ENCODE peak calls at places on chromosomes 16 and 17, in ten cellular contexts. One of them, this sample, is unnamed.

GRCh38 chr17:17060001-17060929 is 18.0 kb downstream of the MPRIP start:
- DNase-seq in kidney: no peak
- DNase-seq in PC-9: no peak
- DNase-seq in left ventricle myocardium inferior: no peak
- DNase-seq in MCF 10A: no peak
- DNase-seq in D721Med: no peak
- DNase-seq in progenitor cell of endocrine pancreas: no peak
- DNase-seq in AG10803: no peak
- DNase-seq in thoracic aorta: no peak
- DNase-seq in bronchial epithelial cell: no peak
- DNase-seq in this sample: no peak

GRCh38 chr16:11639925-11640899 is 28.0 kb upstream of the SNN start:
- DNase-seq in kidney: peak
- DNase-seq in MCF 10A: peak
- DNase-seq in bronchial epithelial cell: peak
- DNase-seq in thoracic aorta: peak
- DNase-seq in PC-9: peak
- DNase-seq in left ventricle myocardium inferior: peak
- DNase-seq in AG10803: peak
- DNase-seq in D721Med: no peak
- DNase-seq in progenitor cell of endocrine pancreas: no peak
- DNase-seq in this sample: no peak

GRCh38 chr17:49696233-49696761 is 11.5 kb downstream of the SLC35B1 start:
- DNase-seq in AG10803: no peak
- DNase-seq in thoracic aorta: no peak
- DNase-seq in D721Med: no peak
- DNase-seq in left ventricle myocardium inferior: no peak
- DNase-seq in PC-9: no peak
- DNase-seq in progenitor cell of endocrine pancreas: no peak
- DNase-seq in MCF 10A: no peak
- DNase-seq in kidney: no peak
- DNase-seq in bronchial epithelial cell: no peak
- DNase-seq in this sample: peak

GRCh38 chr16:66471696-66472393 is 44.8 kb downstream of the BEAN1 start:
- DNase-seq in PC-9: no peak
- DNase-seq in MCF 10A: no peak
- DNase-seq in kidney: no peak
- DNase-seq in bronchial epithelial cell: peak
- DNase-seq in D721Med: no peak
- DNase-seq in left ventricle myocardium inferior: no peak
- DNase-seq in thoracic aorta: no peak
- DNase-seq in progenitor cell of endocrine pancreas: no peak
- DNase-seq in AG10803: no peak
- DNase-seq in this sample: no peak

GRCh38 chr17:33511670-33512069 is 218.6 kb upstream of the ASIC2 start:
- DNase-seq in left ventricle myocardium inferior: no peak
- DNase-seq in PC-9: no peak
- DNase-seq in kidney: no peak
- DNase-seq in AG10803: no peak
- DNase-seq in D721Med: no peak
- DNase-seq in progenitor cell of endocrine pancreas: no peak
- DNase-seq in MCF 10A: no peak
- DNase-seq in thoracic aorta: no peak
- DNase-seq in bronchial epithelial cell: no peak
- DNase-seq in this sample: no peak

GRCh38 chr17:33028778-33029177 is 37.1 kb downstream of the SPACA3 start:
- DNase-seq in kidney: no peak
- DNase-seq in AG10803: no peak
- DNase-seq in left ventricle myocardium inferior: no peak
- DNase-seq in bronchial epithelial cell: no peak
- DNase-seq in PC-9: no peak
- DNase-seq in progenitor cell of endocrine pancreas: no peak
- DNase-seq in thoracic aorta: no peak
- DNase-seq in MCF 10A: no peak
- DNase-seq in D721Med: no peak
- DNase-seq in this sample: no peak

GRCh38 chr17:10018461-10018891 is 113.4 kb upstream of the RCVRN start:
- DNase-seq in MCF 10A: no peak
- DNase-seq in bronchial epithelial cell: no peak
- DNase-seq in kidney: no peak
- DNase-seq in progenitor cell of endocrine pancreas: no peak
- DNase-seq in PC-9: no peak
- DNase-seq in AG10803: no peak
- DNase-seq in D721Med: no peak
- DNase-seq in left ventricle myocardium inferior: no peak
- DNase-seq in thoracic aorta: no peak
- DNase-seq in this sample: peak

GRCh38 chr17:72118588-72119279 is 2.1 kb upstream of the SOX9 start:
- DNase-seq in D721Med: no peak
- DNase-seq in bronchial epithelial cell: peak
- DNase-seq in progenitor cell of endocrine pancreas: peak
- DNase-seq in kidney: no peak
- DNase-seq in MCF 10A: peak
- DNase-seq in PC-9: peak
- DNase-seq in thoracic aorta: no peak
- DNase-seq in left ventricle myocardium inferior: peak
- DNase-seq in AG10803: peak
- DNase-seq in this sample: peak

GRCh38 chr17:69637399-69638165 is 223.1 kb downstream of the MAP2K6 start:
- DNase-seq in thoracic aorta: no peak
- DNase-seq in PC-9: no peak
- DNase-seq in MCF 10A: no peak
- DNase-seq in progenitor cell of endocrine pancreas: no peak
- DNase-seq in left ventricle myocardium inferior: no peak
- DNase-seq in kidney: no peak
- DNase-seq in D721Med: no peak
- DNase-seq in bronchial epithelial cell: peak
- DNase-seq in AG10803: peak
- DNase-seq in this sample: no peak

GRCh38 chr16:68235105-68235881 is 634 bp downstream of the ESRP2 start:
- DNase-seq in kidney: peak
- DNase-seq in thoracic aorta: no peak
- DNase-seq in PC-9: peak
- DNase-seq in progenitor cell of endocrine pancreas: peak
- DNase-seq in AG10803: no peak
- DNase-seq in bronchial epithelial cell: peak
- DNase-seq in left ventricle myocardium inferior: no peak
- DNase-seq in MCF 10A: peak
- DNase-seq in D721Med: no peak
- DNase-seq in this sample: no peak

GRCh38 chr17:28925912-28926365 is 23.1 kb upstream of the DHRS13 start:
- DNase-seq in kidney: no peak
- DNase-seq in AG10803: peak
- DNase-seq in PC-9: no peak
- DNase-seq in bronchial epithelial cell: peak
- DNase-seq in D721Med: no peak
- DNase-seq in MCF 10A: peak
- DNase-seq in thoracic aorta: no peak
- DNase-seq in left ventricle myocardium inferior: no peak
- DNase-seq in progenitor cell of endocrine pancreas: no peak
- DNase-seq in this sample: peak

GRCh38 chr16:20073203-20074088 is at the start of gene GPR139:
- DNase-seq in MCF 10A: no peak
- DNase-seq in bronchial epithelial cell: no peak
- DNase-seq in progenitor cell of endocrine pancreas: peak
- DNase-seq in PC-9: no peak
- DNase-seq in AG10803: no peak
- DNase-seq in D721Med: no peak
- DNase-seq in left ventricle myocardium inferior: no peak
- DNase-seq in kidney: peak
- DNase-seq in thoracic aorta: no peak
- DNase-seq in this sample: no peak

GRCh38 chr16:87416826-87417471 is 24.8 kb downstream of the MAP1LC3B start:
- DNase-seq in D721Med: no peak
- DNase-seq in bronchial epithelial cell: peak
- DNase-seq in AG10803: peak
- DNase-seq in left ventricle myocardium inferior: peak
- DNase-seq in progenitor cell of endocrine pancreas: no peak
- DNase-seq in kidney: no peak
- DNase-seq in MCF 10A: peak
- DNase-seq in thoracic aorta: no peak
- DNase-seq in PC-9: peak
- DNase-seq in this sample: no peak

GRCh38 chr17:614637-615546 is 99.7 kb downstream of the VPS53 start:
- DNase-seq in PC-9: peak
- DNase-seq in D721Med: no peak
- DNase-seq in bronchial epithelial cell: peak
- DNase-seq in AG10803: no peak
- DNase-seq in thoracic aorta: no peak
- DNase-seq in progenitor cell of endocrine pancreas: no peak
- DNase-seq in left ventricle myocardium inferior: no peak
- DNase-seq in kidney: no peak
- DNase-seq in MCF 10A: peak
- DNase-seq in this sample: no peak

GRCh38 chr17:67689534-67690177 is 28.1 kb upstream of the NOL11 start:
- DNase-seq in bronchial epithelial cell: peak
- DNase-seq in D721Med: no peak
- DNase-seq in PC-9: peak
- DNase-seq in AG10803: peak
- DNase-seq in thoracic aorta: peak
- DNase-seq in MCF 10A: peak
- DNase-seq in progenitor cell of endocrine pancreas: peak
- DNase-seq in kidney: no peak
- DNase-seq in left ventricle myocardium inferior: no peak
- DNase-seq in this sample: peak

GRCh38 chr16:28556914-28557320 is 3.2 kb downstream of the SGF29 start:
- DNase-seq in AG10803: no peak
- DNase-seq in thoracic aorta: no peak
- DNase-seq in left ventricle myocardium inferior: no peak
- DNase-seq in bronchial epithelial cell: no peak
- DNase-seq in PC-9: no peak
- DNase-seq in progenitor cell of endocrine pancreas: no peak
- DNase-seq in MCF 10A: no peak
- DNase-seq in kidney: no peak
- DNase-seq in D721Med: no peak
- DNase-seq in this sample: no peak

GRCh38 chr17:28746611-28747045 is 2.8 kb downstream of the TRAF4 start:
- DNase-seq in PC-9: peak
- DNase-seq in kidney: peak
- DNase-seq in AG10803: no peak
- DNase-seq in bronchial epithelial cell: no peak
- DNase-seq in MCF 10A: peak
- DNase-seq in thoracic aorta: no peak
- DNase-seq in left ventricle myocardium inferior: no peak
- DNase-seq in D721Med: no peak
- DNase-seq in progenitor cell of endocrine pancreas: no peak
- DNase-seq in this sample: no peak

DNA sequence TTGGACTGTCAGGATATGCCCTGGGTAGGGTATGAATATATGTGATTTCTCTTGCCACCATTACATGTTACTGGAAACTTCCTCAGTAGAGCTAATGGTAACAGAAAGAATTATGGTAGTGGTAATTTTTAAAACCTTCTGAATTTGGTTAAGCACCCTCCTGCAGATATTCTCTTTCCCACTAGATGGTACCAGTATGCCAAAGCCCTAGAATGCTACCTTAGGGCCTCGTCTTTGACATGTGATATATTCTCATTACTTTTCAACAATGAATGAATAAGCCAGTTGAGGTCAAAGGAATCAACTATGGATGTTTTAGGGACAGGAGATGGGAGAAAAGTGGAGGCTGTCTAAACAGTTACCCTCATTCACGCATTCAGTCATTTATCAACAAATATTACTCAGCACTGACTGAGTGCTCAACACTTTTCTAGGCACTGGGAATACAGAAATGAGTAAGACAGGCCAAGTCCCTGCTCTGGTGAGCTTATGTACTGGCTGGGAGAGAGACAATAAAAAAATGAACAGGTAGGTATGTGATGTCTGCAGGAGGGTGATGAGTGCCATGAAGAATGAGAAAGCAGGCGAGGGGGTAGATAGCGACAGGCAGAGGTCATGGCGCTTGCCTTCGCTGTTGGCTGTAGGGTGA is 14.7 kb downstream of the CDH13 start:
- DNase-seq in AG10803: peak
- DNase-seq in bronchial epithelial cell: peak
- DNase-seq in kidney: no peak
- DNase-seq in PC-9: no peak
- DNase-seq in progenitor cell of endocrine pancreas: no peak
- DNase-seq in thoracic aorta: no peak
- DNase-seq in D721Med: no peak
- DNase-seq in MCF 10A: peak
- DNase-seq in left ventricle myocardium inferior: no peak
- DNase-seq in this sample: no peak
- TF ChIP-seq CTCF in AG10803: peak
- TF ChIP-seq CTCF in bronchial epithelial cell: peak
- TF ChIP-seq CTCF in kidney: no peak
- TF ChIP-seq CTCF in PC-9: no peak
- TF ChIP-seq CTCF in progenitor cell of endocrine pancreas: no peak
- TF ChIP-seq CTCF in thoracic aorta: no peak
- TF ChIP-seq CTCF in D721Med: no peak
- TF ChIP-seq CTCF in MCF 10A: peak
- TF ChIP-seq CTCF in left ventricle myocardium inferior: peak
- TF ChIP-seq CTCF in this sample: peak

DNA sequence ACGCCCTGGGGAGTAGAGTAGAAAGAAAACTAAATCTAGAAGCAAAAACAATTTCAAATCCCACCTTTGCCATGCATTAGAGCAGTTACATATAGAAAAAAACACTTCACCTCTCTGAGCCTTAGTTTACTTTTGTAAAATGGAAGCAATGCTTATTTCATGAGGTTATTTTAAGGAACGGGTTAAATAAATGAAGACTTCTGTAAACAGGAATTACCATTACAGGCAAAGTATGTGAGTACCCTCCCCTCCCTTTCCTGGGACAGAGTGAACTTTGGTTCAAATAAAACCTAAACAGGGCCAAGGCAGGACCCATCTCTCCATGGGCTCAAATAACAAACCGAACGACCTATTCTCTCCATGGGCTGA is 4.5 kb upstream of the KRT15 start:
- DNase-seq in kidney: no peak
- DNase-seq in MCF 10A: no peak
- DNase-seq in D721Med: no peak
- DNase-seq in PC-9: no peak
- DNase-seq in thoracic aorta: no peak
- DNase-seq in left ventricle myocardium inferior: no peak
- DNase-seq in bronchial epithelial cell: no peak
- DNase-seq in progenitor cell of endocrine pancreas: no peak
- DNase-seq in AG10803: no peak
- DNase-seq in this sample: no peak
- TF ChIP-seq CTCF in kidney: no peak
- TF ChIP-seq CTCF in MCF 10A: no peak
- TF ChIP-seq CTCF in D721Med: no peak
- TF ChIP-seq CTCF in PC-9: no peak
- TF ChIP-seq CTCF in thoracic aorta: no peak
- TF ChIP-seq CTCF in left ventricle myocardium inferior: no peak
- TF ChIP-seq CTCF in bronchial epithelial cell: no peak
- TF ChIP-seq CTCF in progenitor cell of endocrine pancreas: no peak
- TF ChIP-seq CTCF in AG10803: no peak
- TF ChIP-seq CTCF in this sample: no peak

GRCh38 chr16:5633845-5634440 is 536.3 kb upstream of the EEF2KMT start:
- DNase-seq in left ventricle myocardium inferior: no peak
- DNase-seq in MCF 10A: peak
- DNase-seq in thoracic aorta: no peak
- DNase-seq in PC-9: no peak
- DNase-seq in kidney: no peak
- DNase-seq in bronchial epithelial cell: peak
- DNase-seq in AG10803: no peak
- DNase-seq in D721Med: no peak
- DNase-seq in progenitor cell of endocrine pancreas: no peak
- DNase-seq in this sample: no peak
- TF ChIP-seq CTCF in left ventricle myocardium inferior: peak
- TF ChIP-seq CTCF in MCF 10A: no peak
- TF ChIP-seq CTCF in thoracic aorta: no peak
- TF ChIP-seq CTCF in PC-9: peak
- TF ChIP-seq CTCF in kidney: no peak
- TF ChIP-seq CTCF in bronchial epithelial cell: peak
- TF ChIP-seq CTCF in AG10803: no peak
- TF ChIP-seq CTCF in D721Med: peak
- TF ChIP-seq CTCF in progenitor cell of endocrine pancreas: peak
- TF ChIP-seq CTCF in this sample: no peak

GRCh38 chr17:3475155-3475808 is 515 bp upstream of the ASPA start:
- DNase-seq in left ventricle myocardium inferior: no peak
- DNase-seq in D721Med: no peak
- DNase-seq in thoracic aorta: no peak
- DNase-seq in MCF 10A: no peak
- DNase-seq in progenitor cell of endocrine pancreas: no peak
- DNase-seq in kidney: no peak
- DNase-seq in bronchial epithelial cell: no peak
- DNase-seq in PC-9: no peak
- DNase-seq in AG10803: no peak
- DNase-seq in this sample: no peak
- TF ChIP-seq CTCF in left ventricle myocardium inferior: no peak
- TF ChIP-seq CTCF in D721Med: no peak
- TF ChIP-seq CTCF in thoracic aorta: no peak
- TF ChIP-seq CTCF in MCF 10A: no peak
- TF ChIP-seq CTCF in progenitor cell of endocrine pancreas: no peak
- TF ChIP-seq CTCF in kidney: no peak
- TF ChIP-seq CTCF in bronchial epithelial cell: no peak
- TF ChIP-seq CTCF in PC-9: no peak
- TF ChIP-seq CTCF in AG10803: no peak
- TF ChIP-seq CTCF in this sample: no peak

This sample was measured in GM13976.